ENCODE peak calls at places on chromosomes 5 and 9, in six cellular contexts. One of them, this sample, is unnamed.

GRCh38 chr5:59565551-59565950 is 328.0 kb downstream of the PDE4D start:
- DNase-seq in left lung: no peak
- DNase-seq in MCF 10A: no peak
- DNase-seq in neural progenitor cell: no peak
- DNase-seq in fibroblast of mammary gland: no peak
- DNase-seq in progenitor cell of endocrine pancreas: no peak
- DNase-seq in this sample: no peak

GRCh38 chr9:89077519-89077918 is 86.3 kb downstream of the S1PR3 start:
- DNase-seq in MCF 10A: no peak
- DNase-seq in fibroblast of mammary gland: no peak
- DNase-seq in neural progenitor cell: no peak
- DNase-seq in progenitor cell of endocrine pancreas: no peak
- DNase-seq in left lung: no peak
- DNase-seq in this sample: no peak

GRCh38 chr5:152462021-152462721 is 57.1 kb upstream of the NMUR2 start:
- DNase-seq in fibroblast of mammary gland: no peak
- DNase-seq in neural progenitor cell: no peak
- DNase-seq in MCF 10A: no peak
- DNase-seq in progenitor cell of endocrine pancreas: no peak
- DNase-seq in left lung: no peak
- DNase-seq in this sample: no peak

GRCh38 chr5:17019324-17019723 is 83.2 kb upstream of the MYO10 start:
- DNase-seq in MCF 10A: no peak
- DNase-seq in neural progenitor cell: no peak
- DNase-seq in left lung: no peak
- DNase-seq in fibroblast of mammary gland: peak
- DNase-seq in progenitor cell of endocrine pancreas: no peak
- DNase-seq in this sample: no peak

GRCh38 chr9:132943677-132944293 is 631 bp downstream of the TSC1 start:
- DNase-seq in left lung: no peak
- DNase-seq in neural progenitor cell: no peak
- DNase-seq in fibroblast of mammary gland: peak
- DNase-seq in MCF 10A: no peak
- DNase-seq in progenitor cell of endocrine pancreas: no peak
- DNase-seq in this sample: no peak

GRCh38 chr9:134492281-134492691 is 149.3 kb upstream of the COL5A1 start:
- DNase-seq in neural progenitor cell: no peak
- DNase-seq in MCF 10A: no peak
- DNase-seq in progenitor cell of endocrine pancreas: no peak
- DNase-seq in left lung: no peak
- DNase-seq in fibroblast of mammary gland: peak
- DNase-seq in this sample: no peak

GRCh38 chr9:101578378-101578777 is 16.4 kb downstream of the PPP3R2 start:
- DNase-seq in neural progenitor cell: no peak
- DNase-seq in left lung: no peak
- DNase-seq in progenitor cell of endocrine pancreas: no peak
- DNase-seq in fibroblast of mammary gland: peak
- DNase-seq in MCF 10A: no peak
- DNase-seq in this sample: no peak

GRCh38 chr5:73030531-73030930 is 74.7 kb downstream of the FCHO2 start:
- DNase-seq in neural progenitor cell: no peak
- DNase-seq in left lung: no peak
- DNase-seq in MCF 10A: peak
- DNase-seq in fibroblast of mammary gland: no peak
- DNase-seq in progenitor cell of endocrine pancreas: no peak
- DNase-seq in this sample: no peak

GRCh38 chr5:2432070-2432920 is 319.2 kb downstream of the IRX2 start:
- DNase-seq in fibroblast of mammary gland: no peak
- DNase-seq in progenitor cell of endocrine pancreas: no peak
- DNase-seq in MCF 10A: no peak
- DNase-seq in neural progenitor cell: peak
- DNase-seq in left lung: no peak
- DNase-seq in this sample: no peak

GRCh38 chr5:40681351-40682311 is 1.9 kb downstream of the PTGER4 start:
- DNase-seq in neural progenitor cell: peak
- DNase-seq in left lung: peak
- DNase-seq in MCF 10A: no peak
- DNase-seq in progenitor cell of endocrine pancreas: no peak
- DNase-seq in fibroblast of mammary gland: peak
- DNase-seq in this sample: peak

GRCh38 chr5:42641321-42642005 is 115.2 kb upstream of the CCDC152 start:
- DNase-seq in MCF 10A: peak
- DNase-seq in neural progenitor cell: no peak
- DNase-seq in progenitor cell of endocrine pancreas: no peak
- DNase-seq in fibroblast of mammary gland: peak
- DNase-seq in left lung: no peak
- DNase-seq in this sample: no peak

GRCh38 chr9:133396952-133397351 is 20.8 kb downstream of the STKLD1 start:
- DNase-seq in neural progenitor cell: peak
- DNase-seq in progenitor cell of endocrine pancreas: no peak
- DNase-seq in fibroblast of mammary gland: peak
- DNase-seq in left lung: no peak
- DNase-seq in MCF 10A: no peak
- DNase-seq in this sample: no peak

GRCh38 chr9:130692365-130692764 is 1.2 kb upstream of the EXOSC2 start:
- DNase-seq in left lung: no peak
- DNase-seq in MCF 10A: no peak
- DNase-seq in progenitor cell of endocrine pancreas: peak
- DNase-seq in fibroblast of mammary gland: peak
- DNase-seq in neural progenitor cell: peak
- DNase-seq in this sample: no peak

GRCh38 chr5:983568-983967 is 25.0 kb upstream of the NKD2 start:
- DNase-seq in left lung: no peak
- DNase-seq in neural progenitor cell: no peak
- DNase-seq in progenitor cell of endocrine pancreas: no peak
- DNase-seq in MCF 10A: no peak
- DNase-seq in fibroblast of mammary gland: no peak
- DNase-seq in this sample: no peak

GRCh38 chr5:983238-983524 is 25.4 kb upstream of the NKD2 start:
- DNase-seq in left lung: peak
- DNase-seq in neural progenitor cell: no peak
- DNase-seq in progenitor cell of endocrine pancreas: no peak
- DNase-seq in fibroblast of mammary gland: no peak
- DNase-seq in MCF 10A: no peak
- DNase-seq in this sample: no peak

GRCh38 chr5:981466-981865 is 27.1 kb upstream of the NKD2 start:
- DNase-seq in left lung: peak
- DNase-seq in progenitor cell of endocrine pancreas: no peak
- DNase-seq in fibroblast of mammary gland: no peak
- DNase-seq in neural progenitor cell: peak
- DNase-seq in MCF 10A: no peak
- DNase-seq in this sample: no peak

GRCh38 chr5:980941-981340 is 27.7 kb upstream of the NKD2 start:
- DNase-seq in progenitor cell of endocrine pancreas: no peak
- DNase-seq in MCF 10A: no peak
- DNase-seq in neural progenitor cell: peak
- DNase-seq in left lung: peak
- DNase-seq in fibroblast of mammary gland: no peak
- DNase-seq in this sample: no peak

DNA sequence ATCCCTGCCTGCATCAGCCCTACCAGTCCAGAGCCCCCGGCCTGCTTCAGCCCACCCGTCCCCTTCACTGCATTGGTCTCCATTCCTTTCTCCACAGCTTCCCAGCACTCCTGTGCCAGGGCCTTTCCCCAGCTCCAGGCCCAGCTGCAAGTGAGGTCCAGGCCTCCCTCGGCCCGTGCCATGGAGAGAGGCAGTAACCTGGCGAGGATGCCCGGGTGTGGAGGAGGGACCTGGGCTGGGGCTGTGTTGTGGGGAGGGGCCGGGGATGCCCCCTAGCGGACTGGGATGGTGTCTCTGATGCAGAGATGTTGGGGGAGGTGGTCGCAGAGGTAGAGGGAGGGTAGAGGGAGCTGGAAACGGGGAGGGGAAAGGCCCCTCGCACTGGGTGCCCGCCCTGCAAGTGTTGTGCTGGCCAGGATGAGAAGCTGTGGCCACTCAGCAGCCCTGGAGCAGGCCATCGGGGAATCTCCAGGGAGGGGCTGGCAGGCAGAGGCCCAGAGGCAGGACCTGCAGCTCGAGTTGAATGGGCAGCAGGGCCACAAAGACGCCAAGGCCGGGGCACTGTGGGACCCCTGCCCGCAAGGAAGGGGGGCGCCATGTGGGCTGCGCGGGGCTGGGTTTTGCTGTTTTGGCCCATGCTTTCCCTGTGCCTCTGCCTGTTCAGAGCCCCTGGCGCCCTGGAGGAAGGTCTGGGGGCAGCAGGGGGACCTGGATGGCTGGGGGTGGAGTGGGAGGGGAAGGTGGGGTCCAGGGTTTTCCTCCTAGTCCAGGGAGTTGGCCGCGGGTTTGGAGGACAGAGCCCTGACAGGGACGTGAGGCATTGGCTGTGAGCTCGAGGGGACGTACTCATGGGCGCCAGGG is 26.0 kb upstream of the NKD2 start:
- DNase-seq in left lung: peak
- DNase-seq in MCF 10A: peak
- DNase-seq in fibroblast of mammary gland: no peak
- DNase-seq in neural progenitor cell: peak
- DNase-seq in progenitor cell of endocrine pancreas: no peak
- DNase-seq in this sample: peak
- TF ChIP-seq CTCF in left lung: no peak
- TF ChIP-seq CTCF in MCF 10A: peak
- TF ChIP-seq CTCF in fibroblast of mammary gland: no peak
- TF ChIP-seq CTCF in neural progenitor cell: peak
- TF ChIP-seq CTCF in progenitor cell of endocrine pancreas: peak
- TF ChIP-seq CTCF in this sample: no peak

GRCh38 chr9:76180541-76180940 is 213.7 kb downstream of the RFK start:
- DNase-seq in MCF 10A: no peak
- DNase-seq in fibroblast of mammary gland: no peak
- DNase-seq in progenitor cell of endocrine pancreas: no peak
- DNase-seq in neural progenitor cell: peak
- DNase-seq in left lung: no peak
- DNase-seq in this sample: no peak
- TF ChIP-seq CTCF in MCF 10A: no peak
- TF ChIP-seq CTCF in fibroblast of mammary gland: no peak
- TF ChIP-seq CTCF in progenitor cell of endocrine pancreas: no peak
- TF ChIP-seq CTCF in neural progenitor cell: no peak
- TF ChIP-seq CTCF in left lung: no peak
- TF ChIP-seq CTCF in this sample: no peak

GRCh38 chr5:92911851-92912250 is 669.2 kb downstream of the NR2F1-AS1 start:
- DNase-seq in fibroblast of mammary gland: no peak
- DNase-seq in progenitor cell of endocrine pancreas: no peak
- DNase-seq in neural progenitor cell: no peak
- DNase-seq in MCF 10A: no peak
- DNase-seq in left lung: no peak
- DNase-seq in this sample: no peak

GRCh38 chr5:92911293-92911692 is 669.7 kb downstream of the NR2F1-AS1 start:
- DNase-seq in fibroblast of mammary gland: no peak
- DNase-seq in left lung: no peak
- DNase-seq in MCF 10A: no peak
- DNase-seq in neural progenitor cell: no peak
- DNase-seq in progenitor cell of endocrine pancreas: no peak
- DNase-seq in this sample: no peak

GRCh38 chr5:92907914-92908606 is 673.0 kb downstream of the NR2F1-AS1 start:
- DNase-seq in fibroblast of mammary gland: peak
- DNase-seq in left lung: no peak
- DNase-seq in MCF 10A: peak
- DNase-seq in progenitor cell of endocrine pancreas: no peak
- DNase-seq in neural progenitor cell: no peak
- DNase-seq in this sample: no peak

GRCh38 chr5:92908952-92909351 is 672.1 kb downstream of the NR2F1-AS1 start:
- DNase-seq in fibroblast of mammary gland: no peak
- DNase-seq in left lung: no peak
- DNase-seq in progenitor cell of endocrine pancreas: no peak
- DNase-seq in MCF 10A: no peak
- DNase-seq in neural progenitor cell: no peak
- DNase-seq in this sample: no peak

GRCh38 chr5:92909545-92909962 is 671.5 kb downstream of the NR2F1-AS1 start:
- DNase-seq in MCF 10A: no peak
- DNase-seq in fibroblast of mammary gland: no peak
- DNase-seq in progenitor cell of endocrine pancreas: peak
- DNase-seq in neural progenitor cell: peak
- DNase-seq in left lung: no peak
- DNase-seq in this sample: no peak
- TF ChIP-seq CTCF in MCF 10A: no peak
- TF ChIP-seq CTCF in fibroblast of mammary gland: peak
- TF ChIP-seq CTCF in progenitor cell of endocrine pancreas: peak
- TF ChIP-seq CTCF in neural progenitor cell: peak
- TF ChIP-seq CTCF in left lung: peak
- TF ChIP-seq CTCF in this sample: no peak

GRCh38 chr5:110323832-110324231 is 402.6 kb downstream of the TMEM232 start:
- DNase-seq in neural progenitor cell: no peak
- DNase-seq in fibroblast of mammary gland: no peak
- DNase-seq in MCF 10A: no peak
- DNase-seq in left lung: no peak
- DNase-seq in progenitor cell of endocrine pancreas: no peak
- DNase-seq in this sample: no peak
- TF ChIP-seq CTCF in neural progenitor cell: no peak
- TF ChIP-seq CTCF in fibroblast of mammary gland: no peak
- TF ChIP-seq CTCF in MCF 10A: no peak
- TF ChIP-seq CTCF in left lung: no peak
- TF ChIP-seq CTCF in progenitor cell of endocrine pancreas: no peak
- TF ChIP-seq CTCF in this sample: no peak

DNA sequence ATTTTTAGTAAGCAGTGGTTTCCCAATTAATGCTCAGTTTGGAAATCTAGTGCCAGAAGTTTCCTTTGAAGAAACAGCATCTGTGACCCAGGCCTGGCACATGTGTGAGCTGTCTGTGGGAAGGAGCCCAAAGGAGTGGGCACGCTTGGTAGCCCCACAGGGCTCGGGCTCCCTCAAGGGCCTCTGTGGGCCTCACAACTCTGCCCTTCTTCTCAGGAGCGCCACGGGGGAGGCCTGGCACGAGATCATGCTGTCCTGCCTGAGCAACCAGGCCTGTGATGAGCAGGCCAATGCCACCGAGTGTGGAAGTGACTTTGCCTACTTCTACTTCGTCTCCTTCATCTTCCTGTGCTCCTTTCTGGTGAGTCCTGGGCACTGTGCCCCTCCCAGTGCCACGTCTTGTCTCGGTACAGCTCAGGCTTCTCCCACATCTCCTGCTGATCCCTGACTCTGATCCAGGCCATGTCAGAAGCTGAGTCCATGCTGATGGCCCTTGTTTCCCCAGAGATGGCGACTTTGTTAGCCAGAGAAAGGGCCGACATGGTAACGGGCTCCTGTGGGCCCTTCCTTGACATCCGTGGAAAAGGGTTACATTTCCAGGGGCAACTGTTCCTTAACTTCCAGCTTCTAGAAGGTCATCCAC is 200.4 kb downstream of the CACNA1B start:
- DNase-seq in left lung: no peak
- DNase-seq in MCF 10A: no peak
- DNase-seq in neural progenitor cell: no peak
- DNase-seq in fibroblast of mammary gland: no peak
- DNase-seq in progenitor cell of endocrine pancreas: no peak
- DNase-seq in this sample: peak
- TF ChIP-seq CTCF in left lung: no peak
- TF ChIP-seq CTCF in MCF 10A: no peak
- TF ChIP-seq CTCF in neural progenitor cell: no peak
- TF ChIP-seq CTCF in fibroblast of mammary gland: no peak
- TF ChIP-seq CTCF in progenitor cell of endocrine pancreas: no peak
- TF ChIP-seq CTCF in this sample: no peak

GRCh38 chr5:137695651-137696428 is 40.0 kb downstream of the KLHL3 start:
- DNase-seq in progenitor cell of endocrine pancreas: no peak
- DNase-seq in left lung: no peak
- DNase-seq in MCF 10A: no peak
- DNase-seq in fibroblast of mammary gland: no peak
- DNase-seq in neural progenitor cell: no peak
- DNase-seq in this sample: no peak
- TF ChIP-seq CTCF in progenitor cell of endocrine pancreas: no peak
- TF ChIP-seq CTCF in left lung: no peak
- TF ChIP-seq CTCF in MCF 10A: no peak
- TF ChIP-seq CTCF in fibroblast of mammary gland: no peak
- TF ChIP-seq CTCF in neural progenitor cell: peak
- TF ChIP-seq CTCF in this sample: no peak